ENCODE peak calls at places on chromosomes 11 and 22, in eight cellular contexts. Y is stimulated activated CD8-positive, alpha-beta memory T cell treated with anti-CD3 and anti-CD28 coated beads, Interleukin-4, amount 100 ng/mL, for 1 hour; R is activated CD4-positive, alpha-beta memory T cell treated with anti-CD3 and anti-CD28 coated beads for 36 hours; D is AG08396; C is GM23338; W is T-helper 1 cell; B is COR-L47; E is osteoblast. O is an unnamed sample.

GRCh38 chr11:17476317-17477083 is at the start of gene ABCC8:
- DNase-seq in Y (no peak), R (no peak), D (no peak), C (peak; percentile 71), W (no peak), B (peak; percentile 25), E (peak; percentile 64), O (peak; percentile 60)

GRCh38 chr11:43693731-43694130 is 13.2 kb downstream of the HSD17B12 start:
- DNase-seq in Y (no peak), R (no peak), D (no peak), C (no peak), W (no peak), B (no peak), E (no peak), O (no peak)

GRCh38 chr11:120637131-120637530 is 125.6 kb downstream of the GRIK4 start:
- DNase-seq in Y (no peak), R (no peak), D (no peak), C (no peak), W (no peak), B (no peak), E (no peak), O (no peak)

GRCh38 chr11:33987975-33988580 is 63.5 kb upstream of the CAPRIN1 start:
- DNase-seq in Y (peak; percentile 42), R (peak; percentile 73), D (peak; percentile 80), C (peak; percentile 95), W (peak; percentile 58), B (peak; percentile 90), E (peak; percentile 94), O (peak; percentile 96)

GRCh38 chr11:7494086-7494775 is 8.9 kb downstream of the OLFML1 start:
- DNase-seq in Y (no peak), R (no peak), D (no peak), C (no peak), W (no peak), B (no peak), E (no peak), O (no peak)

GRCh38 chr11:93512073-93512475 is 31.1 kb downstream of the SMCO4 start:
- DNase-seq in Y (no peak), R (peak; percentile 50), D (no peak), C (no peak), W (no peak), B (no peak), E (no peak), O (no peak)

GRCh38 chr11:126411971-126412381 is 56.5 kb downstream of the ST3GAL4 start:
- DNase-seq in Y (no peak), R (no peak), D (no peak), C (peak; percentile 44), W (no peak), B (no peak), E (peak; percentile 80), O (no peak)

GRCh38 chr11:6323291-6323905 is 3.1 kb upstream of the CAVIN3 start:
- DNase-seq in Y (no peak), R (no peak), D (no peak), C (peak; percentile 92), W (no peak), B (peak; percentile 52), E (no peak), O (no peak)

GRCh38 chr11:87405843-87406242 is 368.1 kb downstream of the TMEM135 start:
- DNase-seq in Y (no peak), R (no peak), D (no peak), C (no peak), W (no peak), B (no peak), E (peak; percentile 46), O (no peak)

GRCh38 chr11:128323381-128323780 is 264.0 kb downstream of the ETS1 start:
- DNase-seq in Y (no peak), R (peak; percentile 65), D (peak; percentile 45), C (peak; percentile 24), W (no peak), B (no peak), E (no peak), O (peak; percentile 19)

GRCh38 chr22:47036352-47036751 is 273.9 kb downstream of the TBC1D22A start:
- DNase-seq in Y (no peak), R (no peak), D (no peak), C (no peak), W (no peak), B (no peak), E (peak; percentile 58), O (no peak)

GRCh38 chr11:83054001-83054400 is 17.7 kb downstream of the RAB30 start:
- DNase-seq in Y (no peak), R (no peak), D (no peak), C (no peak), W (no peak), B (no peak), E (no peak), O (no peak)

GRCh38 chr11:96219981-96220623 is 122.9 kb downstream of the MAML2 start:
- DNase-seq in Y (no peak), R (no peak), D (no peak), C (peak; percentile 45), W (no peak), B (no peak), E (no peak), O (peak; percentile 36)

GRCh38 chr22:44488354-44488753 is 9.7 kb downstream of the RTL6 start:
- DNase-seq in Y (no peak), R (no peak), D (no peak), C (no peak), W (no peak), B (no peak), E (peak; percentile 67), O (no peak)

GRCh38 chr11:12506502-12506921 is 129.1 kb downstream of the PARVA start:
- DNase-seq in Y (no peak), R (no peak), D (no peak), C (no peak), W (no peak), B (no peak), E (peak; percentile 78), O (no peak)

GRCh38 chr11:132177106-132177505 is 806.7 kb downstream of the NTM start:
- DNase-seq in Y (no peak), R (no peak), D (peak; percentile 43), C (peak; percentile 80), W (no peak), B (no peak), E (no peak), O (no peak)

GRCh38 chr22:44990810-44991209 is 19.0 kb downstream of the PHF21B start:
- DNase-seq in Y (no peak), R (no peak), D (no peak), C (no peak), W (no peak), B (no peak), E (no peak), O (no peak)

GRCh38 chr11:79209540-79210266 is 231.1 kb downstream of the TENM4 start:
- DNase-seq in Y (no peak), R (no peak), D (no peak), C (no peak), W (no peak), B (no peak), E (no peak), O (no peak)

GRCh38 chr11:103043826-103044688 is 47.9 kb downstream of the DCUN1D5 start:
- DNase-seq in Y (no peak), R (no peak), D (no peak), C (no peak), W (no peak), B (no peak), E (no peak), O (no peak)

GRCh38 chr11:128905345-128906184 is 14.4 kb downstream of the KCNJ5 start:
- DNase-seq in Y (no peak), R (peak; percentile 61), D (peak; percentile 66), C (peak; percentile 84), W (no peak), B (peak; percentile 59), E (peak; percentile 90), O (peak; percentile 83)

GRCh38 chr11:118892515-118892914 is 8.8 kb downstream of the CXCR5 start:
- DNase-seq in Y (no peak), R (peak; percentile 69), D (no peak), C (no peak), W (peak; percentile 60), B (peak; percentile 64), E (peak; percentile 78), O (no peak)

GRCh38 chr11:134515081-134515960 is 103.3 kb upstream of the B3GAT1 start:
- DNase-seq in Y (no peak), R (peak; percentile 3), D (no peak), C (no peak), W (no peak), B (no peak), E (no peak), O (no peak)

GRCh38 chr11:35009191-35009940 is 92.9 kb downstream of the PDHX start:
- DNase-seq in Y (no peak), R (no peak), D (peak; percentile 48), C (no peak), W (no peak), B (peak; percentile 62), E (peak; percentile 63), O (no peak)

GRCh38 chr11:122137081-122137793 is 21.2 kb upstream of the BLID start:
- DNase-seq in Y (no peak), R (no peak), D (peak; percentile 30), C (no peak), W (no peak), B (no peak), E (peak; percentile 18), O (peak; percentile 23)

GRCh38 chr11:10581481-10582019 is 13.1 kb upstream of the LYVE1 start:
- DNase-seq in Y (no peak), R (no peak), D (no peak), C (no peak), W (no peak), B (no peak), E (no peak), O (no peak)

GRCh38 chr11:35305670-35306382 is 113.5 kb downstream of the SLC1A2 start:
- DNase-seq in Y (peak; percentile 14), R (peak; percentile 35), D (peak; percentile 59), C (peak; percentile 84), W (peak; percentile 3), B (peak; percentile 11), E (no peak), O (peak; percentile 57)

GRCh38 chr11:35796542-35796941 is 134.0 kb downstream of the TRIM44 start:
- DNase-seq in Y (no peak), R (no peak), D (no peak), C (no peak), W (no peak), B (no peak), E (no peak), O (no peak)

GRCh38 chr11:48123934-48124755 is 92.5 kb upstream of the OR4B1 start:
- DNase-seq in Y (no peak), R (no peak), D (no peak), C (no peak), W (no peak), B (no peak), E (no peak), O (no peak)

O was measured in NCI-H82.